ENCODE peak calls at places on chromosome 19, in nine cellular contexts. P, Q, D, W, A, J, U, I and Z are unnamed samples.

GRCh38 chr19:42985588-42985987 is 40.7 kb downstream of the PSG11 start:
- DNase-seq in I (no peak), W (no peak), Q (no peak), P (no peak), U (no peak), D (no peak), J (no peak), A (no peak), Z (no peak)

GRCh38 chr19:41323023-41323422 is 13.1 kb downstream of the CCDC97 start:
- DNase-seq in Q (peak), P (no peak), J (no peak), A (no peak), I (no peak), D (peak), U (no peak), W (no peak), Z (no peak)

GRCh38 chr19:15897738-15898276 is at the start of gene CYP4F2:
- DNase-seq in J (no peak), P (no peak), D (no peak), A (no peak), I (no peak), Q (no peak), W (no peak), U (no peak), Z (no peak)

GRCh38 chr19:29815231-29815630 is 3.4 kb downstream of the CCNE1 start:
- DNase-seq in P (no peak), Q (no peak), D (no peak), A (no peak), J (no peak), I (peak), W (no peak), U (no peak), Z (peak)

GRCh38 chr19:14434543-14435319 is 1.6 kb downstream of the PKN1 start:
- DNase-seq in P (no peak), U (no peak), I (no peak), W (peak), Q (peak), A (no peak), J (no peak), D (peak), Z (peak)

GRCh38 chr19:911197-912033 is 1.6 kb downstream of the R3HDM4 start:
- DNase-seq in D (no peak), A (no peak), P (no peak), Q (no peak), W (no peak), I (no peak), U (no peak), J (no peak), Z (no peak)

GRCh38 chr19:3818479-3818878 is 32.3 kb upstream of the MATK start:
- DNase-seq in J (no peak), W (no peak), P (no peak), U (no peak), Q (no peak), A (no peak), D (no peak), I (no peak), Z (no peak)

GRCh38 chr19:33819496-33819874 is 22.8 kb downstream of the KCTD15 start:
- DNase-seq in Q (no peak), J (no peak), W (no peak), D (no peak), A (no peak), I (no peak), U (no peak), P (peak), Z (peak)

GRCh38 chr19:37243206-37243632 is 25.2 kb downstream of the ZNF383 start:
- DNase-seq in Q (no peak), P (no peak), I (no peak), D (no peak), A (no peak), J (no peak), U (no peak), W (no peak), Z (no peak)

GRCh38 chr19:18607222-18608101 is 863 bp upstream of the CRLF1 start:
- DNase-seq in J (no peak), A (no peak), W (peak), U (no peak), Q (no peak), D (no peak), I (no peak), P (no peak), Z (no peak)

GRCh38 chr19:46179076-46179740 is 31.2 kb downstream of the IGFL2 start:
- DNase-seq in U (no peak), A (no peak), D (no peak), Q (no peak), I (no peak), J (no peak), P (no peak), W (no peak), Z (no peak)

GRCh38 chr19:42553292-42554045 is 25.2 kb upstream of the CEACAM1 start:
- DNase-seq in P (no peak), W (no peak), D (no peak), U (no peak), I (no peak), J (no peak), Q (no peak), A (no peak), Z (no peak)

GRCh38 chr19:40638327-40638726 is 37.2 kb downstream of the LTBP4 start:
- DNase-seq in Q (peak), I (no peak), J (no peak), P (no peak), D (no peak), A (no peak), W (no peak), U (no peak), Z (no peak)

GRCh38 chr19:10832659-10833296 is 3.2 kb downstream of the TMED1 start:
- DNase-seq in J (no peak), Q (peak), D (no peak), U (no peak), P (no peak), W (no peak), I (no peak), A (no peak), Z (no peak)

GRCh38 chr19:572891-573825 is 762 bp downstream of the BSG start:
- DNase-seq in Q (peak), J (no peak), D (peak), A (peak), P (no peak), W (peak), I (peak), U (no peak), Z (peak)

GRCh38 chr19:17703823-17704463 is 15.3 kb upstream of the MAP1S start:
- DNase-seq in Q (no peak), W (peak), I (peak), D (peak), A (no peak), P (no peak), U (peak), J (peak), Z (no peak)

GRCh38 chr19:6362351-6362801 is 1.0 kb downstream of the CLPP start:
- DNase-seq in P (no peak), I (no peak), D (no peak), U (no peak), A (no peak), Q (no peak), W (no peak), J (no peak), Z (no peak)